ENCODE peak calls at places on chromosome 21, in four cellular contexts. T is ACHN, Q is left colon, R is GM13976. U is an unnamed sample.

GRCh38 chr21:46122241-46122671 is 24.3 kb downstream of the COL6A2 start:
- DNase-seq in T (no peak), Q (peak), R (no peak), U (no peak)

GRCh38 chr21:40512590-40512989 is 334.4 kb downstream of the DSCAM start:
- DNase-seq in T (peak), Q (no peak), R (no peak), U (no peak)

GRCh38 chr21:17660449-17660848 is 47.7 kb upstream of the BTG3 start:
- DNase-seq in T (no peak), Q (no peak), R (no peak), U (no peak)

GRCh38 chr21:43287111-43287973 is 118.5 kb downstream of the CRYAA start:
- DNase-seq in T (no peak), Q (peak), R (no peak), U (no peak)

GRCh38 chr21:42036313-42036712 is 26.2 kb upstream of the ZBTB21 start:
- DNase-seq in T (no peak), Q (no peak), R (no peak), U (no peak)

GRCh38 chr21:35217504-35218060 is 168.5 kb upstream of the RUNX1 start:
- DNase-seq in T (peak), Q (no peak), R (no peak), U (no peak)

GRCh38 chr21:42400525-42400924 is 3.2 kb upstream of the UBASH3A start:
- DNase-seq in T (no peak), Q (no peak), R (no peak), U (no peak)

GRCh38 chr21:39022901-39023693 is 160.2 kb downstream of the PSMG1 start:
- DNase-seq in T (peak), Q (no peak), R (no peak), U (no peak)

GRCh38 chr21:43854773-43855633 is 10.0 kb upstream of the AGPAT3 start:
- DNase-seq in T (no peak), Q (no peak), R (peak), U (no peak)

GRCh38 chr21:46096997-46097825 is 701 bp upstream of the COL6A2 start:
- DNase-seq in T (no peak), Q (peak), R (peak), U (no peak)

GRCh38 chr21:26072891-26073615 is 97.5 kb downstream of the APP start:
- DNase-seq in T (peak), Q (no peak), R (no peak), U (no peak)

GRCh38 chr21:37342046-37342632 is 24.4 kb upstream of the DYRK1A start:
- DNase-seq in T (no peak), Q (no peak), R (no peak), U (no peak)

GRCh38 chr21:41802684-41803083 is 35.8 kb upstream of the RIPK4 start:
- DNase-seq in T (no peak), Q (peak), R (no peak), U (no peak)

GRCh38 chr21:31554511-31555022 is 104.9 kb upstream of the SOD1 start:
- DNase-seq in T (no peak), Q (no peak), R (peak), U (no peak)

GRCh38 chr21:27382404-27382803 is 415.5 kb upstream of the ADAMTS5 start:
- DNase-seq in T (no peak), Q (no peak), R (no peak), U (no peak)

GRCh38 chr21:34775793-34776192 is 107.0 kb downstream of the CLIC6 start:
- DNase-seq in T (no peak), Q (no peak), R (no peak), U (no peak)

GRCh38 chr21:37862536-37862935 is 53.7 kb downstream of the KCNJ6 start:
- DNase-seq in T (peak), Q (no peak), R (peak), U (no peak)

GRCh38 chr21:25895565-25896205 is 160.9 kb downstream of the GABPA start:
- DNase-seq in T (no peak), Q (no peak), R (no peak), U (no peak)

GRCh38 chr21:14356771-14357170 is 26.2 kb downstream of the HSPA13 start:
- DNase-seq in T (no peak), Q (no peak), R (no peak), U (no peak)

GRCh38 chr21:33951276-33952178 is 35.9 kb upstream of the ATP5PO start:
- DNase-seq in T (no peak), Q (no peak), R (no peak), U (no peak)

GRCh38 chr21:18716578-18717138 is 313.1 kb upstream of the TMPRSS15 start:
- DNase-seq in T (no peak), Q (no peak), R (no peak), U (no peak)

GRCh38 chr21:14773777-14774345 is 227.7 kb upstream of the SAMSN1 start:
- DNase-seq in T (peak), Q (peak), R (peak), U (peak)